ENCODE peak calls at places on chromosome 18, in four cellular contexts. C, U, W and O are unnamed samples. For H3K9me3 and H3K4me1, the result is how much of the 10 kb centered on the place peaks cover.

GRCh38 chr18:6629635-6630140 is 99.8 kb upstream of the ARHGAP28 start:
- DNase-seq in C (no peak), W (no peak), U (peak), O (no peak)

GRCh38 chr18:61502472-61502871 is 169.2 kb downstream of the CDH20 start:
- DNase-seq in C (peak), U (peak), W (peak), O (peak)

GRCh38 chr18:22391571-22392359 is 25.9 kb downstream of the CTAGE1 start:
- DNase-seq in C (no peak), W (peak), U (peak), O (peak)

GRCh38 chr18:71233177-71233576 is 944.3 kb downstream of the SOCS6 start:
- DNase-seq in W (no peak), C (no peak), U (no peak), O (no peak)

GRCh38 chr18:35386600-35387366 is 9.6 kb upstream of the ZNF396 start:
- DNase-seq in C (peak), W (peak), U (peak), O (peak)

GRCh38 chr18:48562075-48562474 is 23.2 kb downstream of the CTIF start:
- DNase-seq in U (no peak), C (no peak), W (peak), O (no peak)

GRCh38 chr18:8820701-8821465 is 115.5 kb downstream of the MTCL1 start:
- DNase-seq in U (no peak), W (no peak), C (no peak), O (no peak)

GRCh38 chr18:24300703-24301102 is 96.9 kb downstream of the OSBPL1A start:
- DNase-seq in U (no peak), W (no peak), C (no peak), O (no peak)

GRCh38 chr18:77086034-77086433 is 46.5 kb downstream of the MBP start:
- DNase-seq in U (no peak), C (no peak), W (peak), O (no peak)

GRCh38 chr18:77316013-77316412 is 66.4 kb downstream of the GALR1 start:
- DNase-seq in C (no peak), U (no peak), W (no peak), O (no peak)

GRCh38 chr18:13611616-13612110 is 114.7 kb downstream of the FAM210A start:
- DNase-seq in W (peak), C (no peak), U (no peak), O (no peak)

GRCh38 chr18:75154997-75155396 is 53.9 kb downstream of the PTGR3 start:
- DNase-seq in W (no peak), C (no peak), U (no peak), O (no peak)

GRCh38 chr18:32712860-32713259 is 60.0 kb downstream of the KLHL14 start:
- DNase-seq in W (no peak), U (no peak), C (no peak), O (no peak)

GRCh38 chr18:48222118-48222517 is 187.1 kb downstream of the ZBTB7C start:
- DNase-seq in W (no peak), C (peak), U (peak), O (peak)

GRCh38 chr18:44803019-44803650 is 122.4 kb downstream of the SETBP1 start:
- DNase-seq in C (peak), U (no peak), W (no peak), O (peak)

GRCh38 chr18:36610716-36611115 is 218.1 kb downstream of the TPGS2 start:
- DNase-seq in C (no peak), U (no peak), W (no peak), O (no peak)

GRCh38 chr18:23191952-23192662 is 56.8 kb downstream of the CABLES1 start:
- DNase-seq in W (peak), U (no peak), C (no peak), O (peak)

GRCh38 chr18:11050966-11051365 is 98.4 kb downstream of the PIEZO2 start:
- DNase-seq in C (no peak), U (no peak), W (no peak), O (no peak)

GRCh38 chr18:45417392-45417791 is 197.9 kb upstream of the SLC14A2 start:
- DNase-seq in W (no peak), U (no peak), C (no peak), O (no peak)

GRCh38 chr18:62717059-62717849 is 1.9 kb downstream of the PHLPP1 start:
- DNase-seq in U (peak), C (peak), W (peak), O (no peak)

GRCh38 chr18:54775686-54776085 is 52.6 kb upstream of the RAB27B start:
- DNase-seq in W (peak), C (no peak), U (peak), O (no peak)

GRCh38 chr18:48139427-48140347 is 209.2 kb upstream of the SMAD2 start:
- DNase-seq in W (no peak), U (no peak), C (no peak), O (no peak)

GRCh38 chr18:11654736-11655604 is 34.1 kb upstream of the GNAL start:
- DNase-seq in C (no peak), U (peak), W (peak), O (peak)

GRCh38 chr18:43917487-43917886 is 640.2 kb upstream of the SYT4 start:
- DNase-seq in U (no peak), C (no peak), W (no peak), O (no peak)

GRCh38 chr18:36929601-36930000 is 100.7 kb downstream of the KIAA1328 start:
- DNase-seq in W (no peak), U (no peak), C (no peak), O (no peak)

GRCh38 chr18:13003466-13003896 is 12.3 kb downstream of the CEP192 start:
- DNase-seq in U (peak), W (peak), C (peak), O (no peak)

GRCh38 chr18:53441761-53442414 is 782.6 kb downstream of the MBD2 start:
- DNase-seq in C (no peak), W (no peak), U (no peak), O (no peak)

GRCh38 chr18:61750840-61751668 is 141.8 kb downstream of the RNF152 start:
- DNase-seq in U (no peak), W (no peak), C (no peak), O (no peak)

GRCh38 chr18:3814840-3815239 is 364.9 kb downstream of the TGIF1 start:
- DNase-seq in U (no peak), W (no peak), C (no peak), O (no peak)

GRCh38 chr18:21163647-21164625 is 52.3 kb upstream of the ROCK1 start:
- DNase-seq in U (peak), W (no peak), C (no peak), O (no peak)

GRCh38 chr18:46134920-46135675 is 30.9 kb downstream of the HAUS1 start:
- DNase-seq in U (no peak), C (no peak), W (no peak), O (no peak)

GRCh38 chr18:57440331-57441101 is 5.3 kb downstream of the ONECUT2 start:
- DNase-seq in C (no peak), U (no peak), W (no peak), O (no peak)

GRCh38 chr18:5720132-5720531 is 175.2 kb downstream of the TMEM200C start:
- DNase-seq in U (no peak), W (no peak), C (no peak), O (no peak)

GRCh38 chr18:9950289-9951016 is 36.6 kb downstream of the VAPA start:
- DNase-seq in W (no peak), C (no peak), U (no peak), O (no peak)
- TF ChIP-seq POLR2A in W (no peak), C (no peak), U (no peak), O (no peak)

GRCh38 chr18:69638056-69638455 is 237.4 kb downstream of the DOK6 start:
- DNase-seq in W (no peak), U (no peak), C (no peak), O (no peak)

GRCh38 chr18:69635482-69635881 is 234.8 kb downstream of the DOK6 start:
- DNase-seq in W (no peak), U (no peak), C (no peak), O (no peak)

GRCh38 chr18:69631281-69631680 is 230.6 kb downstream of the DOK6 start:
- DNase-seq in C (peak), W (no peak), U (no peak), O (no peak)

DNA sequence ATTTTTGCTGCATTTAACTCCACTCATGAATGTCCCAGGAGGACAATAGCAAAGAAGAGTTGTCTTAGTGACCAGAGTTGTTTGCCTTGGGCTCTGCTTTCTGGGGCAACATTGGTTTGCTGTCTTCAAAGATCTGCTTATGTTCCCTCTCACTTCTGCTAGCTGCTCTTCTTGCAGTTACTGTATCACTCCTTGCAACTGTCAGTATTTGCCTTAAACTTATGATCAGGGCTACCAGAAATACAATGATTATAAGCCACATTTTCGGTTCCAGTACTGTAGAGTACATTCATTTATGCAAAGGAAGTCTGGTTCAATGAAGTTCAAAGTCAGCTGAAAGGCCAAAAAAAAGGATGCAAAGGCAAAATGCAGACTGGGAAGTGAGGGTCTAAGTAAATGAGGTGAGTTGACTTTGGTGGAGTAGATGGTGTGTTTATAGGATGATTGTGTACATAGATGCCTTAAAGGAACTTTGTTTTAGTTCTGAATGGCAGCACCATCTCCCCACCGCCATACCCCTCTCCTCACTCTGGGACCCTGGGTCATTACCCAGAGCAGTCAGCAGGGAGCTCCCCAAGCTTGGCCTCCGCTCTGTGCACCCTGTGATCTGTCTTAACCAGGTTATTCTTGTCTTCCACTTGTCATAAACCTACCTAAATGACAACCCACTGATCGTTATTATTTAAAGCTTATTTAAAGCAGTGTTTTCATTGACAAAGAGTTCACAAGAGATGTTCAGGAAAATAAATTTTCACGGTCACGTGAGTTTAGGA is 236.0 kb downstream of the DOK6 start:
- DNase-seq in W (peak), U (no peak), C (peak), O (no peak)
- H3K9me3 ChIP-seq in W (under half), U (under half), C (under half), O (under half)

DNA sequence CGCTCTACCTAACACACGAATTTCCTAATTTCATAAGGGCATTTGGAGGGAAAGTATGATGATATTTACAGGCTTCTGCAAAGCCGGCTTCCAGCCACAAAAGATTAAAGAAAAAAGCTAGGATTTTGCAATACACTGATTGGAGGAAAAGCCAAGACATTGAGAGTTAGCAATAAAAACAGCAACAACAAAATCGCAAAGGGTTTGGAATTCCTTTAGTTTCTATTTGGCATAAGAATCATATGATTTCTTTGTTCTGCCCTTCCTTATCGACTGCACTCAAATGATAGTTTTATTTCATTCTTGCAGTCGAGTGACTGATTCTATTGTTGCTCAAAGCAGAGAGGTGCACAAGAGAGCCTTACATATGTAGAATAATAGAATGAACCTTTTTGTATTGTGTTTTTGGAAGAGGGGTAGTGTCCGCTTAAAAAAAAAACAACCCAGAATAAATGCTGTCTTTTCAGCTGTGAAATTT is 3.9 kb upstream of the ZNF532 start:
- DNase-seq in C (no peak), W (peak), U (no peak), O (no peak)
- H3K4me1 ChIP-seq in C (under half), W (under half), U (half or more), O (under half)

DNA sequence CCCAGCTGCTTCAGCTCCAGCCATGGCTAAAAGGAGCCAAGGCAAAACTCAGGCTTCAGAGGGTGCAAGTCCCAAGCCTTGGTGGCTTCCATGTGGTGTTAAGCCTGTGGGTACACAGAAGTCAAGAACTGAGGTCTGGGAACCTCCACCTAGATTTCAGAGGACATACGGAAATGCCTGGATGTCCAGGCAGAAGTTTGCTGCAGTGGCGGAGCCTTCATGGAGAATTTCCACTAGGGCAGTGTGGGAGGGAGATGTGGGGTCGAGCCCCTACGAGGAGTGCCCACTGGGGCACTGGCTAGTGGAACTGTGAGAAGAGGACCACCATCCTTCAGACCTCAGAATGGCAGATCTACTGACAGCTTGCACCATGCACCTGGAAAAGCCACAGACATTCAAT is 76.1 kb upstream of the KCTD1 start:
- DNase-seq in W (no peak), C (no peak), U (no peak), O (no peak)
- TF ChIP-seq POLR2A in W (no peak), C (no peak), U (no peak), O (no peak)

DNA sequence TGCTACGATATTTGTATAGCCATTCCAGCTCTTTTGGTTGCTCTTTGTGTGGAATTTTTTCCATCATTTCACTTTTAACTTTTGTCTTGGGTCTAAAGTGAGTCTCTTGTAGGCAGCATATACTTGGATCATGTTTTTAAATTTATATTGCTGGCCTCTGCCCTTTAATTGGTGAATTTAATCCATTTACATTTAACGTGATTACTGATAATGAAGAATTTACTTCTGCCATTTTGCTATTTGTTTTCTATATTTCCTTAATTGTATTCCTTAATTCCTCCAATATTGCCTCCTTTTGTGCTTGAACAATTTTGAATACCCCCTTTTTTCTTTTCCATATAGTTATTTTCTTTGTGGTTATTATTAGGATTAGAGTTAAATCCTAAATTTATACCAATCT is 21.0 kb upstream of the ADNP2 start:
- DNase-seq in U (no peak), C (no peak), W (no peak), O (no peak)
- H3K9me3 ChIP-seq in U (under half), C (under half), W (under half), O (under half)